ENCODE peak calls at places on chromosome 9, in four cellular contexts. N, J, R and M are unnamed samples. For H3K9me3, the result is how much of the 10 kb centered on the place peaks cover.

GRCh38 chr9:127568971-127569818 is 42.9 kb upstream of the STXBP1 start:
- DNase-seq in J (peak), R (peak), N (peak), M (peak)

GRCh38 chr9:93190656-93191353 is 6.9 kb downstream of the WNK2 start:
- DNase-seq in R (no peak), N (no peak), J (no peak), M (no peak)

GRCh38 chr9:137708590-137709284 is 89.9 kb downstream of the EHMT1 start:
- DNase-seq in R (no peak), N (no peak), J (no peak), M (no peak)

GRCh38 chr9:3863114-3863528 is 337.3 kb upstream of the RFX3 start:
- DNase-seq in R (peak), N (no peak), J (no peak), M (no peak)

GRCh38 chr9:124371183-124371582 is 44.1 kb downstream of the PSMB7 start:
- DNase-seq in J (no peak), N (no peak), R (no peak), M (no peak)

GRCh38 chr9:88464851-88465250 is 70.1 kb upstream of the NXNL2 start:
- DNase-seq in R (no peak), N (no peak), J (no peak), M (no peak)

GRCh38 chr9:27870404-27870803 is 297.1 kb upstream of the C9orf72 start:
- DNase-seq in R (no peak), J (no peak), N (no peak), M (no peak)

GRCh38 chr9:104269374-104269773 is 175.3 kb downstream of the SMC2 start:
- DNase-seq in N (no peak), J (no peak), R (no peak), M (no peak)

GRCh38 chr9:116661037-116661954 is 25.8 kb upstream of the TRIM32 start:
- DNase-seq in N (no peak), J (peak), R (peak), M (peak)

GRCh38 chr9:10396641-10397040 is 216.2 kb downstream of the PTPRD start:
- DNase-seq in N (no peak), R (no peak), J (no peak), M (no peak)

GRCh38 chr9:106755727-106756126 is 107.2 kb upstream of the ZNF462 start:
- DNase-seq in J (peak), N (no peak), R (no peak), M (no peak)

GRCh38 chr9:137715321-137715720 is 96.5 kb downstream of the EHMT1 start:
- DNase-seq in N (no peak), R (no peak), J (no peak), M (no peak)

GRCh38 chr9:130860458-130861316 is 25.6 kb downstream of the ABL1 start:
- DNase-seq in N (peak), J (peak), R (no peak), M (peak)

GRCh38 chr9:129850821-129851540 is 15.7 kb downstream of the USP20 start:
- DNase-seq in J (no peak), R (no peak), N (peak), M (no peak)

GRCh38 chr9:134381671-134382505 is 55.6 kb downstream of the RXRA start:
- DNase-seq in J (no peak), N (no peak), R (no peak), M (peak)

GRCh38 chr9:38016375-38017120 is 52.5 kb downstream of the SHB start:
- DNase-seq in N (no peak), J (no peak), R (no peak), M (no peak)
- H3K27ac ChIP-seq in N (no peak), J (peak), R (peak), M (no peak)

DNA sequence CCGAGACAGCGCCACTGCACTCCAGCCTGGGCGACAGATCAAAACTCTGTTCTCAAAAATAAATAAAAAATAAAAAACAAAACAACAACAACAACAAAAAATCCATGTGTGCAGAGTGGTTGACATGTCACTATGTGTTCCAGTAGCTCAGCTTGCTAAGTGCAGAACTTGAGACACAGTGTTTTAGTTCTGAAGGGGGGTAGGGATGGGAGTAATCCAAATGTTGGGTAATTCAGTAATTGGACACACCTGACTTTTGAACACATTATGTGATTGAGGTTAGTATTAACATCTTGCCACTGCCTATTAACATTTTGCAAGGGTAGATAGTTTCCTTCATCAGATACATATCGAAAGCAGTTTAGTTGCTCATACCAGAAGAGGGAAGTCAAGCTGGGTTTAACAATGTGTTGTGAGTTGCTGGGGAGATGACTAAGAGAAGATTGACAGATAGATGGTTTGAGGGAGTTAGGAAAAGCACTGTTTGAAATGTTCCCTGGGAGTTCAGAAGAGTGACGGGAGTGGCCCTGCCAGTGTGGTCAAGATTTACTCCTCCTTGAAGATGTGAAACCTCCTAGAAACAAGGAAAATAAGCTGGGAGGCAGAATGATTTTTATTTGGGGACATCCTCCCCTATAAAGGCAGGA is 928 bp downstream of the HACD4 start:
- DNase-seq in N (no peak), R (no peak), J (no peak), M (peak)
- H3K4me3 ChIP-seq in N (peak), R (no peak), J (no peak), M (peak)

DNA sequence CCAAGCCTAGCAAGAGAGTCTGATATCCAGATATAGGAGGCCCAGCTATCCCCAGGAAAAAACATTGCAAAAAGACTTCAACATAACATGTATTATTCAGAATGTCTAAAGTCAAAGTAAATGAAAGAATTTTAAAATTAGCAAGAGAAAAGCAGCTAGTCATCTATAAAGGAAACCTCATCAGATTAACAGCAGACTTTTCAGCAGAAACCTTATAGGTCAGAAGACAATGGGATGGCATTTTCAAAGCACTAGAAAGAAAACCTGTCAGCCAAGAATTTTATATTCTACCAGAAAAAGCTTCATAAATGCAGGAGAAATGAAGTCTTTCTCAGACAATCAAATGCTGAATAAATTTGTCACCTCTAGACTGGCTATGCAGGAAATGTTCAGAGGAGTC is 9.9 kb downstream of the OR1L3 start:
- DNase-seq in J (no peak), R (no peak), N (no peak), M (no peak)
- H3K9me3 ChIP-seq in J (under half), R (under half), N (under half), M (under half)

DNA sequence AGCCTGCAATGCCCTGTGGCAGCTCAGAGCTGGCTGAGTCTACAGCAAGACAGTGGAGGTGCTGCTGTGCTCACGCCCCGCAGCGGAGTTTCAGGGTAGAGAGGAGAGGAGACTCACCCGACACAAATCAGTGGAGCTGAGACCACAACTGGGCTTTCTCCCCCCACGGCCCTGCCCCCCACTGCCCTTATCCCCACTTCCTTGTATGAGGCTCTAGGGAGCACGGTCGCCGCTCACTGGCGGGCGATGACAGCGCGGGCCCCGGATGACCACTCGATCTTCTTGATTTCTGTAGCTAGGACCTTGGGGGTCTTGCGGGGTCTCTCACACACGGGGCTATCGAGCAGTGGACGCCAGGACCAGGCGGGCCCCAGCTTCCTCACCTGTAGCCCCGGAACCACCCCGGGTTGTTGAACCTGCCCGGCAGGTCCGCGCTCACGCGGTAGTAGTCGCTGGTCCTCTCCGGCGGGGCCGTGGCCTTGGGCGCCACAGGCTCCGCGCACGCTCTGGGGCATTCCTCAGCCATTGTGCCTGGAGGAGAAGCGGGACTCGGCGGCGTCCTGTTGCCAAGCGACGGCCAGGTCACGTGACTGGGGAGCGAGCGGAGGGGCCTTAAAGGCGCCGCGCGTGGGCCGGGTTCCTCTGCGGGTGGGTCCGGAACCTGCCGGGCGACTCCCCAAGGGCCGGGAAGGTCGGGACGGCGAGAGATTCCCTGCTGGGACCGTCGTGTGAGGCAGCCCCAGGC is 984 bp upstream of the MRPS2 start:
- DNase-seq in R (peak), J (peak), N (peak), M (peak)
- H3K27ac ChIP-seq in R (peak), J (peak), N (no peak), M (peak)